ENCODE peak calls at places on chromosomes 11 and 22, in eight cellular contexts. One of them, this sample, is unnamed.

GRCh38 chr11:102229510-102230119 is 87.7 kb upstream of the BIRC3 start:
- DNase-seq in germinal center: no peak
- DNase-seq in IMR-90: no peak
- DNase-seq in EH: no peak
- DNase-seq in NCI-H1930: no peak
- DNase-seq in NCI-H460: no peak
- DNase-seq in WTC11: no peak
- DNase-seq in NCI-H345: no peak
- DNase-seq in this sample: no peak

GRCh38 chr11:1641096-1641495 is 11.5 kb downstream of the KRTAP5-5 start:
- DNase-seq in germinal center: no peak
- DNase-seq in IMR-90: no peak
- DNase-seq in EH: no peak
- DNase-seq in NCI-H1930: no peak
- DNase-seq in NCI-H460: no peak
- DNase-seq in WTC11: no peak
- DNase-seq in NCI-H345: no peak
- DNase-seq in this sample: no peak

GRCh38 chr11:111870113-111870512 is 1.3 kb downstream of the ALG9 start:
- DNase-seq in germinal center: no peak
- DNase-seq in IMR-90: no peak
- DNase-seq in EH: no peak
- DNase-seq in NCI-H1930: no peak
- DNase-seq in NCI-H460: no peak
- DNase-seq in WTC11: no peak
- DNase-seq in NCI-H345: no peak
- DNase-seq in this sample: no peak

GRCh38 chr22:41725510-41726110 is 26.3 kb downstream of the MEI1 start:
- DNase-seq in germinal center: no peak
- DNase-seq in IMR-90: peak
- DNase-seq in EH: peak
- DNase-seq in NCI-H1930: no peak
- DNase-seq in NCI-H460: no peak
- DNase-seq in WTC11: no peak
- DNase-seq in NCI-H345: no peak
- DNase-seq in this sample: no peak

GRCh38 chr11:62771144-62772021 is at the start of gene TAF6L:
- DNase-seq in germinal center: peak
- DNase-seq in IMR-90: peak
- DNase-seq in EH: peak
- DNase-seq in NCI-H1930: peak
- DNase-seq in NCI-H460: peak
- DNase-seq in WTC11: peak
- DNase-seq in NCI-H345: peak
- DNase-seq in this sample: peak

GRCh38 chr11:111795333-111795985 is 29.3 kb upstream of the PPP2R1B start:
- DNase-seq in germinal center: no peak
- DNase-seq in IMR-90: peak
- DNase-seq in EH: peak
- DNase-seq in NCI-H1930: no peak
- DNase-seq in NCI-H460: no peak
- DNase-seq in WTC11: no peak
- DNase-seq in NCI-H345: no peak
- DNase-seq in this sample: no peak

GRCh38 chr11:250740-251299 is 14.0 kb downstream of the PSMD13 start:
- DNase-seq in germinal center: peak
- DNase-seq in IMR-90: peak
- DNase-seq in EH: peak
- DNase-seq in NCI-H1930: no peak
- DNase-seq in NCI-H460: peak
- DNase-seq in WTC11: peak
- DNase-seq in NCI-H345: no peak
- DNase-seq in this sample: peak

GRCh38 chr11:86446924-86447285 is 72.2 kb downstream of the CCDC81 start:
- DNase-seq in germinal center: no peak
- DNase-seq in IMR-90: no peak
- DNase-seq in EH: no peak
- DNase-seq in NCI-H1930: no peak
- DNase-seq in NCI-H460: no peak
- DNase-seq in WTC11: no peak
- DNase-seq in NCI-H345: no peak
- DNase-seq in this sample: no peak

GRCh38 chr11:33290319-33290718 is 33.1 kb downstream of the HIPK3 start:
- DNase-seq in germinal center: no peak
- DNase-seq in IMR-90: no peak
- DNase-seq in EH: no peak
- DNase-seq in NCI-H1930: no peak
- DNase-seq in NCI-H460: no peak
- DNase-seq in WTC11: no peak
- DNase-seq in NCI-H345: no peak
- DNase-seq in this sample: no peak

GRCh38 chr11:116637766-116638165 is 135.0 kb downstream of the BUD13 start:
- DNase-seq in germinal center: no peak
- DNase-seq in IMR-90: no peak
- DNase-seq in EH: no peak
- DNase-seq in NCI-H1930: no peak
- DNase-seq in NCI-H460: no peak
- DNase-seq in WTC11: no peak
- DNase-seq in NCI-H345: no peak
- DNase-seq in this sample: no peak

GRCh38 chr11:89443366-89444303 is 47.5 kb downstream of the NOX4 start:
- DNase-seq in germinal center: no peak
- DNase-seq in IMR-90: no peak
- DNase-seq in EH: no peak
- DNase-seq in NCI-H1930: no peak
- DNase-seq in NCI-H460: no peak
- DNase-seq in WTC11: no peak
- DNase-seq in NCI-H345: no peak
- DNase-seq in this sample: no peak

GRCh38 chr11:68904458-68904847 is 762 bp downstream of the IGHMBP2 start:
- DNase-seq in germinal center: no peak
- DNase-seq in IMR-90: no peak
- DNase-seq in EH: peak
- DNase-seq in NCI-H1930: no peak
- DNase-seq in NCI-H460: no peak
- DNase-seq in WTC11: no peak
- DNase-seq in NCI-H345: no peak
- DNase-seq in this sample: no peak

GRCh38 chr22:35540600-35541253 is at the start of gene RASD2:
- DNase-seq in germinal center: no peak
- DNase-seq in IMR-90: peak
- DNase-seq in EH: peak
- DNase-seq in NCI-H1930: no peak
- DNase-seq in NCI-H460: no peak
- DNase-seq in WTC11: peak
- DNase-seq in NCI-H345: peak
- DNase-seq in this sample: no peak

GRCh38 chr11:61079416-61080150 is 22.7 kb upstream of the CD5 start:
- DNase-seq in germinal center: no peak
- DNase-seq in IMR-90: no peak
- DNase-seq in EH: no peak
- DNase-seq in NCI-H1930: no peak
- DNase-seq in NCI-H460: no peak
- DNase-seq in WTC11: no peak
- DNase-seq in NCI-H345: no peak
- DNase-seq in this sample: no peak

GRCh38 chr11:57432714-57433163 is 5.8 kb upstream of the SLC43A3 start:
- DNase-seq in germinal center: no peak
- DNase-seq in IMR-90: peak
- DNase-seq in EH: peak
- DNase-seq in NCI-H1930: no peak
- DNase-seq in NCI-H460: no peak
- DNase-seq in WTC11: no peak
- DNase-seq in NCI-H345: no peak
- DNase-seq in this sample: no peak

This sample was measured in NCI-H748 treated with DMSO at 0.1 percent for 48 hours.